ENCODE peak calls at places on chromosome 5, in eight cellular contexts. One of them, this sample, is unnamed.

GRCh38 chr5:94375801-94376200 is 242.6 kb downstream of the KIAA0825 start:
- DNase-seq in T follicular helper cell: no peak
- DNase-seq in T-helper 2 cell treated with Interferon-gamma antibody and Interleukin-4, amounts not matched to agents 5 μg/mL and 100 μg/mL, for 36 hours: no peak
- DNase-seq in occipital lobe: no peak
- DNase-seq in stimulated activated CD4-positive, alpha-beta T cell treated with anti-CD3 and anti-CD28 coated beads, Interleukin-1b, Interleukin-23, amount 100 ng/mL, for 48 hours: no peak
- DNase-seq in heart left ventricle: no peak
- DNase-seq in cardiac muscle cell: peak
- DNase-seq in caudate nucleus: no peak
- DNase-seq in this sample: no peak

GRCh38 chr5:177085985-177086917 is at the start of gene FGFR4:
- DNase-seq in occipital lobe: no peak
- DNase-seq in stimulated activated CD4-positive, alpha-beta T cell treated with anti-CD3 and anti-CD28 coated beads, Interleukin-1b, Interleukin-23, amount 100 ng/mL, for 48 hours: peak
- DNase-seq in T follicular helper cell: peak
- DNase-seq in caudate nucleus: no peak
- DNase-seq in heart left ventricle: peak
- DNase-seq in T-helper 2 cell treated with Interferon-gamma antibody and Interleukin-4, amounts not matched to agents 5 μg/mL and 100 μg/mL, for 36 hours: peak
- DNase-seq in cardiac muscle cell: peak
- DNase-seq in this sample: peak

GRCh38 chr5:154697335-154697734 is 57.8 kb upstream of the LARP1 start:
- DNase-seq in heart left ventricle: no peak
- DNase-seq in stimulated activated CD4-positive, alpha-beta T cell treated with anti-CD3 and anti-CD28 coated beads, Interleukin-1b, Interleukin-23, amount 100 ng/mL, for 48 hours: no peak
- DNase-seq in caudate nucleus: no peak
- DNase-seq in occipital lobe: no peak
- DNase-seq in T-helper 2 cell treated with Interferon-gamma antibody and Interleukin-4, amounts not matched to agents 5 μg/mL and 100 μg/mL, for 36 hours: no peak
- DNase-seq in cardiac muscle cell: no peak
- DNase-seq in T follicular helper cell: no peak
- DNase-seq in this sample: no peak

GRCh38 chr5:53472279-53472678 is 8.2 kb upstream of the FST start:
- DNase-seq in cardiac muscle cell: no peak
- DNase-seq in occipital lobe: no peak
- DNase-seq in heart left ventricle: no peak
- DNase-seq in caudate nucleus: no peak
- DNase-seq in stimulated activated CD4-positive, alpha-beta T cell treated with anti-CD3 and anti-CD28 coated beads, Interleukin-1b, Interleukin-23, amount 100 ng/mL, for 48 hours: no peak
- DNase-seq in T follicular helper cell: no peak
- DNase-seq in T-helper 2 cell treated with Interferon-gamma antibody and Interleukin-4, amounts not matched to agents 5 μg/mL and 100 μg/mL, for 36 hours: no peak
- DNase-seq in this sample: no peak

GRCh38 chr5:116554764-116555163 is 19.9 kb downstream of the SEMA6A start:
- DNase-seq in caudate nucleus: peak
- DNase-seq in T follicular helper cell: no peak
- DNase-seq in heart left ventricle: no peak
- DNase-seq in cardiac muscle cell: no peak
- DNase-seq in stimulated activated CD4-positive, alpha-beta T cell treated with anti-CD3 and anti-CD28 coated beads, Interleukin-1b, Interleukin-23, amount 100 ng/mL, for 48 hours: no peak
- DNase-seq in T-helper 2 cell treated with Interferon-gamma antibody and Interleukin-4, amounts not matched to agents 5 μg/mL and 100 μg/mL, for 36 hours: no peak
- DNase-seq in occipital lobe: peak
- DNase-seq in this sample: no peak

GRCh38 chr5:169650701-169651331 is 13.7 kb downstream of the DOCK2 start:
- DNase-seq in occipital lobe: no peak
- DNase-seq in T-helper 2 cell treated with Interferon-gamma antibody and Interleukin-4, amounts not matched to agents 5 μg/mL and 100 μg/mL, for 36 hours: peak
- DNase-seq in T follicular helper cell: no peak
- DNase-seq in heart left ventricle: no peak
- DNase-seq in caudate nucleus: no peak
- DNase-seq in stimulated activated CD4-positive, alpha-beta T cell treated with anti-CD3 and anti-CD28 coated beads, Interleukin-1b, Interleukin-23, amount 100 ng/mL, for 48 hours: no peak
- DNase-seq in cardiac muscle cell: peak
- DNase-seq in this sample: peak

GRCh38 chr5:168085321-168086040 is 206.0 kb upstream of the WWC1 start:
- DNase-seq in T-helper 2 cell treated with Interferon-gamma antibody and Interleukin-4, amounts not matched to agents 5 μg/mL and 100 μg/mL, for 36 hours: no peak
- DNase-seq in T follicular helper cell: no peak
- DNase-seq in stimulated activated CD4-positive, alpha-beta T cell treated with anti-CD3 and anti-CD28 coated beads, Interleukin-1b, Interleukin-23, amount 100 ng/mL, for 48 hours: no peak
- DNase-seq in heart left ventricle: no peak
- DNase-seq in caudate nucleus: no peak
- DNase-seq in cardiac muscle cell: peak
- DNase-seq in occipital lobe: no peak
- DNase-seq in this sample: no peak

GRCh38 chr5:171367424-171368370 is 20.0 kb upstream of the NPM1 start:
- DNase-seq in T follicular helper cell: no peak
- DNase-seq in stimulated activated CD4-positive, alpha-beta T cell treated with anti-CD3 and anti-CD28 coated beads, Interleukin-1b, Interleukin-23, amount 100 ng/mL, for 48 hours: no peak
- DNase-seq in cardiac muscle cell: peak
- DNase-seq in heart left ventricle: no peak
- DNase-seq in caudate nucleus: no peak
- DNase-seq in T-helper 2 cell treated with Interferon-gamma antibody and Interleukin-4, amounts not matched to agents 5 μg/mL and 100 μg/mL, for 36 hours: no peak
- DNase-seq in occipital lobe: no peak
- DNase-seq in this sample: no peak

GRCh38 chr5:66738136-66738535 is 141.9 kb downstream of the MAST4 start:
- DNase-seq in heart left ventricle: no peak
- DNase-seq in T-helper 2 cell treated with Interferon-gamma antibody and Interleukin-4, amounts not matched to agents 5 μg/mL and 100 μg/mL, for 36 hours: no peak
- DNase-seq in T follicular helper cell: no peak
- DNase-seq in stimulated activated CD4-positive, alpha-beta T cell treated with anti-CD3 and anti-CD28 coated beads, Interleukin-1b, Interleukin-23, amount 100 ng/mL, for 48 hours: no peak
- DNase-seq in caudate nucleus: no peak
- DNase-seq in occipital lobe: no peak
- DNase-seq in cardiac muscle cell: no peak
- DNase-seq in this sample: no peak

GRCh38 chr5:31407921-31408714 is 123.8 kb downstream of the DROSHA start:
- DNase-seq in stimulated activated CD4-positive, alpha-beta T cell treated with anti-CD3 and anti-CD28 coated beads, Interleukin-1b, Interleukin-23, amount 100 ng/mL, for 48 hours: no peak
- DNase-seq in heart left ventricle: no peak
- DNase-seq in occipital lobe: no peak
- DNase-seq in T follicular helper cell: no peak
- DNase-seq in cardiac muscle cell: no peak
- DNase-seq in T-helper 2 cell treated with Interferon-gamma antibody and Interleukin-4, amounts not matched to agents 5 μg/mL and 100 μg/mL, for 36 hours: no peak
- DNase-seq in caudate nucleus: no peak
- DNase-seq in this sample: no peak

GRCh38 chr5:40736103-40736875 is 19.5 kb downstream of the TTC33 start:
- DNase-seq in T-helper 2 cell treated with Interferon-gamma antibody and Interleukin-4, amounts not matched to agents 5 μg/mL and 100 μg/mL, for 36 hours: no peak
- DNase-seq in caudate nucleus: no peak
- DNase-seq in stimulated activated CD4-positive, alpha-beta T cell treated with anti-CD3 and anti-CD28 coated beads, Interleukin-1b, Interleukin-23, amount 100 ng/mL, for 48 hours: no peak
- DNase-seq in T follicular helper cell: no peak
- DNase-seq in heart left ventricle: no peak
- DNase-seq in cardiac muscle cell: peak
- DNase-seq in occipital lobe: no peak
- DNase-seq in this sample: no peak

GRCh38 chr5:83364322-83365299 is 106.9 kb upstream of the VCAN start:
- DNase-seq in T follicular helper cell: no peak
- DNase-seq in caudate nucleus: no peak
- DNase-seq in heart left ventricle: no peak
- DNase-seq in occipital lobe: no peak
- DNase-seq in stimulated activated CD4-positive, alpha-beta T cell treated with anti-CD3 and anti-CD28 coated beads, Interleukin-1b, Interleukin-23, amount 100 ng/mL, for 48 hours: no peak
- DNase-seq in cardiac muscle cell: no peak
- DNase-seq in T-helper 2 cell treated with Interferon-gamma antibody and Interleukin-4, amounts not matched to agents 5 μg/mL and 100 μg/mL, for 36 hours: no peak
- DNase-seq in this sample: no peak

GRCh38 chr5:67648201-67648671 is 451.6 kb upstream of the CD180 start:
- DNase-seq in T-helper 2 cell treated with Interferon-gamma antibody and Interleukin-4, amounts not matched to agents 5 μg/mL and 100 μg/mL, for 36 hours: no peak
- DNase-seq in cardiac muscle cell: peak
- DNase-seq in stimulated activated CD4-positive, alpha-beta T cell treated with anti-CD3 and anti-CD28 coated beads, Interleukin-1b, Interleukin-23, amount 100 ng/mL, for 48 hours: no peak
- DNase-seq in caudate nucleus: no peak
- DNase-seq in occipital lobe: no peak
- DNase-seq in heart left ventricle: peak
- DNase-seq in T follicular helper cell: no peak
- DNase-seq in this sample: no peak

GRCh38 chr5:142545653-142546322 is 140.1 kb downstream of the FGF1 start:
- DNase-seq in occipital lobe: no peak
- DNase-seq in heart left ventricle: no peak
- DNase-seq in stimulated activated CD4-positive, alpha-beta T cell treated with anti-CD3 and anti-CD28 coated beads, Interleukin-1b, Interleukin-23, amount 100 ng/mL, for 48 hours: no peak
- DNase-seq in T-helper 2 cell treated with Interferon-gamma antibody and Interleukin-4, amounts not matched to agents 5 μg/mL and 100 μg/mL, for 36 hours: no peak
- DNase-seq in cardiac muscle cell: peak
- DNase-seq in caudate nucleus: no peak
- DNase-seq in T follicular helper cell: no peak
- DNase-seq in this sample: no peak

GRCh38 chr5:144972317-144972716 is 801.6 kb downstream of the KCTD16 start:
- DNase-seq in caudate nucleus: no peak
- DNase-seq in cardiac muscle cell: no peak
- DNase-seq in heart left ventricle: no peak
- DNase-seq in T follicular helper cell: no peak
- DNase-seq in occipital lobe: no peak
- DNase-seq in T-helper 2 cell treated with Interferon-gamma antibody and Interleukin-4, amounts not matched to agents 5 μg/mL and 100 μg/mL, for 36 hours: no peak
- DNase-seq in stimulated activated CD4-positive, alpha-beta T cell treated with anti-CD3 and anti-CD28 coated beads, Interleukin-1b, Interleukin-23, amount 100 ng/mL, for 48 hours: no peak
- DNase-seq in this sample: no peak

GRCh38 chr5:10556893-10557746 is 6.8 kb upstream of the ANKRD33B start:
- DNase-seq in heart left ventricle: no peak
- DNase-seq in T-helper 2 cell treated with Interferon-gamma antibody and Interleukin-4, amounts not matched to agents 5 μg/mL and 100 μg/mL, for 36 hours: no peak
- DNase-seq in T follicular helper cell: no peak
- DNase-seq in cardiac muscle cell: no peak
- DNase-seq in occipital lobe: no peak
- DNase-seq in stimulated activated CD4-positive, alpha-beta T cell treated with anti-CD3 and anti-CD28 coated beads, Interleukin-1b, Interleukin-23, amount 100 ng/mL, for 48 hours: no peak
- DNase-seq in caudate nucleus: no peak
- DNase-seq in this sample: no peak

GRCh38 chr5:149957855-149958254 is 2.7 kb upstream of the SLC26A2 start:
- DNase-seq in T follicular helper cell: no peak
- DNase-seq in caudate nucleus: no peak
- DNase-seq in heart left ventricle: no peak
- DNase-seq in cardiac muscle cell: no peak
- DNase-seq in T-helper 2 cell treated with Interferon-gamma antibody and Interleukin-4, amounts not matched to agents 5 μg/mL and 100 μg/mL, for 36 hours: no peak
- DNase-seq in stimulated activated CD4-positive, alpha-beta T cell treated with anti-CD3 and anti-CD28 coated beads, Interleukin-1b, Interleukin-23, amount 100 ng/mL, for 48 hours: no peak
- DNase-seq in occipital lobe: no peak
- DNase-seq in this sample: no peak

GRCh38 chr5:1537166-1538154 is 13.7 kb upstream of the LPCAT1 start:
- DNase-seq in T-helper 2 cell treated with Interferon-gamma antibody and Interleukin-4, amounts not matched to agents 5 μg/mL and 100 μg/mL, for 36 hours: no peak
- DNase-seq in caudate nucleus: no peak
- DNase-seq in stimulated activated CD4-positive, alpha-beta T cell treated with anti-CD3 and anti-CD28 coated beads, Interleukin-1b, Interleukin-23, amount 100 ng/mL, for 48 hours: no peak
- DNase-seq in occipital lobe: no peak
- DNase-seq in T follicular helper cell: no peak
- DNase-seq in cardiac muscle cell: no peak
- DNase-seq in heart left ventricle: no peak
- DNase-seq in this sample: no peak

GRCh38 chr5:69238760-69239251 is 4.1 kb downstream of the CDK7 start:
- DNase-seq in T follicular helper cell: no peak
- DNase-seq in T-helper 2 cell treated with Interferon-gamma antibody and Interleukin-4, amounts not matched to agents 5 μg/mL and 100 μg/mL, for 36 hours: no peak
- DNase-seq in cardiac muscle cell: peak
- DNase-seq in caudate nucleus: no peak
- DNase-seq in stimulated activated CD4-positive, alpha-beta T cell treated with anti-CD3 and anti-CD28 coated beads, Interleukin-1b, Interleukin-23, amount 100 ng/mL, for 48 hours: no peak
- DNase-seq in heart left ventricle: no peak
- DNase-seq in occipital lobe: no peak
- DNase-seq in this sample: no peak

GRCh38 chr5:76199321-76200318 is 116.4 kb downstream of the SV2C start:
- DNase-seq in occipital lobe: no peak
- DNase-seq in caudate nucleus: no peak
- DNase-seq in heart left ventricle: no peak
- DNase-seq in stimulated activated CD4-positive, alpha-beta T cell treated with anti-CD3 and anti-CD28 coated beads, Interleukin-1b, Interleukin-23, amount 100 ng/mL, for 48 hours: no peak
- DNase-seq in T-helper 2 cell treated with Interferon-gamma antibody and Interleukin-4, amounts not matched to agents 5 μg/mL and 100 μg/mL, for 36 hours: no peak
- DNase-seq in cardiac muscle cell: no peak
- DNase-seq in T follicular helper cell: no peak
- DNase-seq in this sample: no peak

GRCh38 chr5:150615141-150615699 is 25.2 kb upstream of the SYNPO start:
- DNase-seq in caudate nucleus: no peak
- DNase-seq in stimulated activated CD4-positive, alpha-beta T cell treated with anti-CD3 and anti-CD28 coated beads, Interleukin-1b, Interleukin-23, amount 100 ng/mL, for 48 hours: no peak
- DNase-seq in occipital lobe: no peak
- DNase-seq in T-helper 2 cell treated with Interferon-gamma antibody and Interleukin-4, amounts not matched to agents 5 μg/mL and 100 μg/mL, for 36 hours: no peak
- DNase-seq in T follicular helper cell: no peak
- DNase-seq in heart left ventricle: peak
- DNase-seq in cardiac muscle cell: peak
- DNase-seq in this sample: no peak

GRCh38 chr5:121969660-121970295 is 8.0 kb downstream of the SRFBP1 start:
- DNase-seq in stimulated activated CD4-positive, alpha-beta T cell treated with anti-CD3 and anti-CD28 coated beads, Interleukin-1b, Interleukin-23, amount 100 ng/mL, for 48 hours: no peak
- DNase-seq in caudate nucleus: no peak
- DNase-seq in occipital lobe: no peak
- DNase-seq in cardiac muscle cell: peak
- DNase-seq in T-helper 2 cell treated with Interferon-gamma antibody and Interleukin-4, amounts not matched to agents 5 μg/mL and 100 μg/mL, for 36 hours: no peak
- DNase-seq in heart left ventricle: no peak
- DNase-seq in T follicular helper cell: no peak
- DNase-seq in this sample: no peak

GRCh38 chr5:17235736-17236330 is 18.4 kb downstream of the BASP1 start:
- DNase-seq in occipital lobe: no peak
- DNase-seq in T follicular helper cell: no peak
- DNase-seq in cardiac muscle cell: no peak
- DNase-seq in stimulated activated CD4-positive, alpha-beta T cell treated with anti-CD3 and anti-CD28 coated beads, Interleukin-1b, Interleukin-23, amount 100 ng/mL, for 48 hours: no peak
- DNase-seq in T-helper 2 cell treated with Interferon-gamma antibody and Interleukin-4, amounts not matched to agents 5 μg/mL and 100 μg/mL, for 36 hours: no peak
- DNase-seq in caudate nucleus: no peak
- DNase-seq in heart left ventricle: no peak
- DNase-seq in this sample: no peak